ENCODE peak calls at places on chromosomes 6 and 20, in four cellular contexts. C, U, P and H are unnamed samples.

GRCh38 chr6:144955392-144955791 is 670.3 kb downstream of the UTRN start:
- DNase-seq in C (no peak), U (no peak), P (no peak), H (no peak)

GRCh38 chr20:42886801-42887200 is 302.9 kb downstream of the PTPRT start:
- DNase-seq in C (no peak), P (no peak), U (no peak), H (no peak)

GRCh38 chr6:421211-421610 is 29.7 kb downstream of the IRF4 start:
- DNase-seq in C (no peak), P (no peak), U (no peak), H (no peak)

GRCh38 chr20:52481443-52481842 is 289.9 kb upstream of the ZFP64 start:
- DNase-seq in C (no peak), P (no peak), U (no peak), H (no peak)

GRCh38 chr6:55868910-55869479 is 6.4 kb downstream of the BMP5 start:
- DNase-seq in P (no peak), C (no peak), U (peak; percentile 68), H (peak; percentile 99)

GRCh38 chr6:84459401-84459800 is 232.0 kb upstream of the CEP162 start:
- DNase-seq in C (no peak), U (no peak), P (no peak), H (no peak)

GRCh38 chr6:13769655-13770053 is 44.7 kb downstream of the MCUR1 start:
- DNase-seq in P (no peak), U (no peak), C (peak; percentile 14), H (no peak)

GRCh38 chr20:36544134-36545018 is 3.1 kb downstream of the MYL9 start:
- DNase-seq in C (peak; percentile 89), P (no peak), U (peak; percentile 73), H (peak; percentile 40)

GRCh38 chr20:11195169-11195568 is 521.4 kb upstream of the JAG1 start:
- DNase-seq in P (no peak), C (no peak), U (no peak), H (no peak)

GRCh38 chr6:29653452-29654038 is 3.3 kb upstream of the MOG start:
- DNase-seq in C (peak; percentile 76), U (peak; percentile 52), P (peak; percentile 87), H (peak; percentile 30)

GRCh38 chr20:14672066-14672465 is 334.7 kb upstream of the FLRT3 start:
- DNase-seq in U (no peak), C (no peak), P (no peak), H (no peak)

GRCh38 chr20:8097307-8097706 is 34.8 kb upstream of the PLCB1 start:
- DNase-seq in U (no peak), C (no peak), P (no peak), H (no peak)

GRCh38 chr6:148414836-148415235 is 72.2 kb downstream of the SASH1 start:
- DNase-seq in U (peak; percentile 85), P (no peak), C (peak; percentile 91), H (peak; percentile 53)

GRCh38 chr6:116268589-116269293 is 11.0 kb downstream of the TSPYL1 start:
- DNase-seq in C (peak; percentile 85), U (peak; percentile 63), P (peak; percentile 59), H (peak; percentile 68)

GRCh38 chr6:33812669-33813068 is 8.9 kb upstream of the MLN start:
- DNase-seq in U (peak; percentile 23), P (peak; percentile 94), C (peak; percentile 61), H (peak; percentile 23)

GRCh38 chr20:2103454-2104153 is 2.0 kb downstream of the STK35 start:
- DNase-seq in U (no peak), P (peak; percentile 31), C (peak; percentile 35), H (no peak)

GRCh38 chr6:57262901-57263694 is 41.0 kb upstream of the RAB23 start:
- DNase-seq in U (peak; percentile 99), C (peak; percentile 97), P (no peak), H (peak; percentile 49)

GRCh38 chr6:118768904-118769325 is 117.5 kb upstream of the CEP85L start:
- DNase-seq in U (no peak), C (no peak), P (peak; percentile 7), H (peak; percentile 25)

GRCh38 chr6:1001655-1002349 is 308.9 kb upstream of the EXOC2 start:
- DNase-seq in P (no peak), U (no peak), C (peak; percentile 23), H (no peak)

GRCh38 chr6:33632603-33633039 is 11.5 kb downstream of the ITPR3 start:
- DNase-seq in P (peak; percentile 87), C (peak; percentile 69), U (no peak), H (peak; percentile 30)

GRCh38 chr6:79833806-79834205 is 113.5 kb downstream of the ELOVL4 start:
- DNase-seq in C (no peak), U (no peak), P (no peak), H (no peak)
- TF ChIP-seq EZH2 in C (no peak), U (no peak), P (no peak), H (no peak)

DNA sequence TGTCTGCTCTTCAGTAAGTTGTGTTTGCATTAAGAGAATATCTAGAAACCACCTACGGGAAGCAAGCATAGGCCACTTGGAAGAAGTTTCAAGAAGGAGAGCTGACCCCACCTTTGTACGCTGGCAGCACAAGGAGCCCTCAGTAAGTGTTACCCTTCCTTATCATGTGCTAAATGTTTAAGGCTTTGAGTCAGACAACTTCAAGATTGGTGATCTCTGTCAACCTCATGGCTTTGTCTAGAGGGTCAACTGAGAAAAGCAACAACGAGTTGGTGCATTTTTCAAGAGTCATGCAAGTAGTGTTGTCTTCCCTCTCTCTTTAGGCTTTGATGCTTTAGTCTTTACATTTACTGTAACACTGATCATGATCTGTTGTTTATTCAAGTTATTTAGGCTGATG is 53.2 kb upstream of the SPTLC3 start:
- DNase-seq in U (no peak), C (no peak), P (no peak), H (no peak)
- TF ChIP-seq EZH2 in U (no peak), C (no peak), P (no peak), H (no peak)

GRCh38 chr20:19210426-19211155 is 1.9 kb upstream of the SLC24A3 start:
- DNase-seq in C (peak; percentile 45), U (no peak), P (no peak), H (no peak)
- TF ChIP-seq EZH2 in C (no peak), U (no peak), P (no peak), H (no peak)

DNA sequence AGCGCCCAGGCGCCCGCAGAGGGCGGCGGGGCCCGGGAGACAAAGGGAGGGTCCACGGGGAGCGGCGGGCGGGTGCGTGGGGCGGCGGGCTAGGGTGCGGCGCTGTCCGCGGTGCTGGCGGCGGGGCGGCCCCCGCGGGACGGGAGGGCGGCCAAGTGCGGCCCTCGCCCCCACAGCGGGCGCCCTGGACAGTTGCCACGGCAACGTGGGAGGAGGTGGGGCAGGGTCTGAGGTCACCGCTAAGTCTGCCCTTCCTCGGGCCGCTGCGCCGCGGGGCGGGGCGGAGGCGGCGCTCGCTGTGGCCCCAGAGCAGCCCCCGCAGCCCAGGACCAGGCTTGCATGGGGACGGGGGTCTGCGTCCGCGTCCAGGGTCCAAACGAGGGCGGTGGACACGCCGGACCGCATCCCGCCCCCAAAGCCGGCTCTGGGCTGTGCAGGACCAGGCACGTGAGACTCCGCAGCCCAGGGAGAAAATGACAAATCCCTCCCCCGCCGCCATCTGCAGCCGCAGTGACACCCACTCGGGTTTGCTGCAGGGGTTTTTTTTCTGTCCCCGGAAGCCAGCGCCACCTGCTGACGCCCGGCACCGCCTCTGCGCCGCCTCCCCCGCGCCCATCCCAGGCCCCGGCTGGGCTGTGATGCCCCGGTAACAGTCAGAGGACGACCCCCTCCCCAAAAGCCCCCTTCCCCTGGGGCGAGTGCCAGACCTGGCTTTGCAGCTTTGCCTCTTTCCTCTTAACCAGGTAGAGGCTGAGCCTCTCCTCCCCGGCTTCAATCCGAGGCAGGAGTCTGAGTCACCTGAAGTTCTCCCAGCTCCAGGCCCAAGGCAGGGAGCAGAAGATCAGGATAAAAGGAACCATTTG is 36.8 kb downstream of the YTHDF1 start:
- DNase-seq in C (peak; percentile 41), U (no peak), P (peak; percentile 71), H (no peak)
- TF ChIP-seq EZH2 in C (peak; percentile 86), U (peak; percentile 91), P (no peak), H (peak; percentile 24)

GRCh38 chr6:25748049-25748448 is 6.5 kb upstream of the SLC17A4 start:
- DNase-seq in P (no peak), C (no peak), U (no peak), H (no peak)

GRCh38 chr6:25745836-25746235 is 8.7 kb upstream of the SLC17A4 start:
- DNase-seq in U (no peak), P (no peak), C (no peak), H (no peak)

GRCh38 chr6:25747477-25747876 is 7.1 kb upstream of the SLC17A4 start:
- DNase-seq in C (no peak), U (no peak), P (no peak), H (no peak)

GRCh38 chr6:25746968-25747367 is 7.6 kb upstream of the SLC17A4 start:
- DNase-seq in U (no peak), C (no peak), P (no peak), H (no peak)

DNA sequence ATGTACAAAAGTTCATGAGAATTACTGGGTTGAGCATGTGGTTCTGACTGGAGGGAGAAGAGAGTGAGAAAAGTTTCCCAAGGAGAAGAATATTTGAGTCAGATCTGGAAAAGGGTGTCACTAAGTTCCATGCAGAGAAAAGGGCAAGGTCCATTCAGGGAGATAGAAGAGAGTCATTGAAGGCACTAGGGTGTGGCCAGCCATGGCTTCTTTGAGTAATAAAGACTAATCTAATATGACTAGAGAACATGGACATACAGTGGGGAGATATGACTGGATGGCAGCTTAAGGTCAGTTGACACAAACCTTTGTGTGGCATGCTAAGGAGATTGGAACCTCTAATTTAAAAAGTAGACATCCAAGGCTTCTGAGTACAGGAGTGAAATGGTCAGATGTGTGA is 10.7 kb upstream of the SLC17A4 start:
- DNase-seq in P (no peak), C (no peak), U (no peak), H (no peak)
- TF ChIP-seq EZH2 in P (no peak), C (no peak), U (no peak), H (no peak)

DNA sequence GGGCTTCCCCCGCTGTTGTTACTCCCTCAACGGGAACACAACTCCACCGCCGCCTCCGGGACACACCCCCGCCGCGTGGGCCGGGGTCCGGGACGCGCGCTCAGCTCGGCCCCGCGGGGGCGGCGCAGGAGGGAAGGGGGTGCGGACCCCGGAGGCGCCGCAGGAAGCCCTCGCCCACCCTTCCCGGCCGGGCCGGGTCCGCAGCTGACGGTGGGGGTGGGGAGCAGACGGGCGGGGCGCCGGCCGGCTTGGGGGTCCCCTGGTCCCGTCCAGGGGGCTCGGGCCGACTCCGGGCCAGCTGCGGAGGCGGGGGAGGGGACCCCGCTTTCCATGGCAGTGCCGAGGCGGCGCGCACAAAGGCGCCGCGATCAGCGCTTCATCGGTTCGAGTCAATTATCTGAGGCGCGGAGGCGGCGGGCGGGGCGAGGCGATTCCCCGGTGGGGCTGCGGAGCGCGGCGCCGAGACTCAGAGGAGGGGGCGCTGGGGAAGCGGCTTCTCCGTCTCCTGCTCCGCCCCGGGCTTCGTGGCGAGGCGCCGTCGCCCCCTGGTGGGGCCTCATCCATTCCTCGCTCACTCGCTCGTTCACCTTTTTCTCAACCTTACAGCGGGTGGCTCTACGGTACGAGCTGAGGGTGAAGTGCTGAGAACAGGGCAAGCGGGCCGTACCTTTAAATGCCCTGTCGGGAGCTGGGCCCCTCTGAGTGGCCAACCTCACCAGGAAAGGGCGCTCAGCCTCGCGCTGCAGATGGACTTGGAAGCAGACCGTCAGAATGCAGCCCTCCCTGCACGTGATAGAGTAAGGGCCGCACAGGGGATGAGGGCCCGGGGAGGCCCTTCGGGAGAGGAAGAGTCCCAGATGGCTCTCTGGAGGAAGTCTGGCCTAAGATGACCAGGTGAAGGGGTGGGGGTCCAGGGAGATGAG is 40.0 kb downstream of the SLC52A3 start:
- DNase-seq in P (peak; percentile 94), C (peak; percentile 62), U (peak; percentile 6), H (no peak)
- TF ChIP-seq EZH2 in P (no peak), C (peak; percentile 86), U (peak; percentile 71), H (peak; percentile 45)